ENCODE peak calls at places on chromosomes 13 and 19, in eight cellular contexts. L is stomach, B is adrenal gland, Y is breast epithelium, H is body of pancreas, N is heart left ventricle, U is esophagus muscularis mucosa, P is sigmoid colon. D is an unnamed sample.

GRCh38 chr13:113777311-113778260 is 18.6 kb downstream of the TMEM255B start:
- DNase-seq in L (no peak), B (no peak), Y (no peak), H (no peak), N (no peak), U (no peak), P (no peak), D (no peak)

GRCh38 chr13:29961036-29961685 is 110.7 kb upstream of the UBL3 start:
- DNase-seq in L (no peak), B (no peak), Y (no peak), H (no peak), N (no peak), U (no peak), P (no peak), D (no peak)

GRCh38 chr13:98203641-98204326 is 26.7 kb upstream of the RNF113B start:
- DNase-seq in L (no peak), B (no peak), Y (no peak), H (no peak), N (no peak), U (no peak), P (no peak), D (no peak)

GRCh38 chr19:18846862-18847515 is 15.2 kb downstream of the UPF1 start:
- DNase-seq in L (peak; percentile 80), B (peak; percentile 76), Y (peak; percentile 55), H (peak; percentile 81), N (peak; percentile 87), U (no peak), P (peak; percentile 91), D (no peak)

GRCh38 chr13:75347925-75348324 is 134.0 kb downstream of the TBC1D4 start:
- DNase-seq in L (no peak), B (no peak), Y (no peak), H (no peak), N (no peak), U (no peak), P (no peak), D (no peak)

GRCh38 chr13:84961023-84961422 is 838.2 kb downstream of the SLITRK6 start:
- DNase-seq in L (no peak), B (no peak), Y (no peak), H (no peak), N (no peak), U (no peak), P (no peak), D (no peak)

GRCh38 chr19:5340637-5341447 is at the start of gene PTPRS:
- DNase-seq in L (peak; percentile 77), B (peak; percentile 73), Y (peak; percentile 59), H (peak; percentile 80), N (peak; percentile 83), U (no peak), P (peak; percentile 88), D (no peak)

GRCh38 chr19:28793391-28794168 is 419.4 kb downstream of the UQCRFS1 start:
- DNase-seq in L (no peak), B (no peak), Y (no peak), H (no peak), N (peak; percentile 34), U (no peak), P (no peak), D (no peak)

GRCh38 chr19:6070179-6071102 is 39.9 kb downstream of the RFX2 start:
- DNase-seq in L (no peak), B (no peak), Y (peak; percentile 12), H (peak; percentile 0), N (no peak), U (peak; percentile 39), P (no peak), D (peak; percentile 60)

GRCh38 chr19:39858541-39858940 is 12.4 kb upstream of the FBL start:
- DNase-seq in L (peak; percentile 44), B (no peak), Y (no peak), H (no peak), N (no peak), U (no peak), P (peak; percentile 80), D (no peak)

GRCh38 chr19:48444129-48444932 is 1.5 kb upstream of the GRWD1 start:
- DNase-seq in L (no peak), B (peak; percentile 25), Y (no peak), H (no peak), N (no peak), U (no peak), P (no peak), D (no peak)

GRCh38 chr19:43957891-43958290 is 6.9 kb downstream of the ZNF221 start:
- DNase-seq in L (no peak), B (no peak), Y (no peak), H (no peak), N (no peak), U (no peak), P (no peak), D (no peak)

GRCh38 chr13:37929308-37929707 is 59.7 kb upstream of the TRPC4 start:
- DNase-seq in L (no peak), B (no peak), Y (no peak), H (no peak), N (no peak), U (no peak), P (no peak), D (no peak)

GRCh38 chr19:50173144-50173543 is 10.1 kb upstream of the IZUMO2 start:
- DNase-seq in L (peak; percentile 39), B (no peak), Y (no peak), H (no peak), N (no peak), U (no peak), P (no peak), D (no peak)

GRCh38 chr13:60837806-60838205 is 440.8 kb downstream of the TDRD3 start:
- DNase-seq in L (no peak), B (no peak), Y (no peak), H (no peak), N (no peak), U (no peak), P (no peak), D (no peak)

GRCh38 chr19:22605275-22606211 is 28.6 kb upstream of the ZNF492 start:
- DNase-seq in L (no peak), B (no peak), Y (no peak), H (no peak), N (no peak), U (peak; percentile 85), P (no peak), D (peak; percentile 65)

DNA sequence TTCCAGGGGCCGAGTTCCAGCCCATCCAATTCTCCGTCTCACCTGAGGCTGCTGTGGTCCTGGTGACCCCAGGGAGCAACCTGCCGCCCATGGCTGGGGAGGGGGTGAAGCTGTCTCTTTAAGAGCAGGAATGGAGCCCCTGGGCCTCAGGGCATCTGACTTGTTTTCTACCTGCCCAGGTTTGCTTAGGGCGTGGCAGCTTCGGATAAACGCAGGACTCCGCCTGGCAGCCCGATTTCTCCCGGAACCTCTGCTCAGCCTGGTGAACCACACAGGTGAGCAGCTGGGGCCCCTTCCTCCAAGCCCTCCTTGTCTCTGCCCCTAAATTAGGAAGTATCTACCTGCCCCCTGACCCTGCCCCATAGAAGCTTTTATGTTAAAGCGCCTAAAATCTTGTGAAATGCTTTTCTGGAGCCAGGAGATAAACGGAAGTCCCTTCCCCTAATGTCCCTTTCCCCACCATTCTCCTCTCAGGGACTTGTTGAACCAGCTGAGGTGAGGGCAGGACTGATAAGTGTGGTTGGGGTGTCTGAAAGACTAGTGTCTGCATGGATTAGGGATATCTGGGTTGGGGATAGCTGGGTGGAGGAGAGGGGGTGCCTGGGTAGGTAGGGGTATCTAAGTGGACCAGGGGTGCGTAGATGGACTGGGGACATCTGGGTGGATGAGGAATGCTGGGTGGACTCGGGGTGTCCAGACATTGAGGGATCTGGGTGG is 620 bp downstream of the FXYD3 start:
- DNase-seq in L (peak; percentile 85), B (no peak), Y (peak; percentile 69), H (peak; percentile 66), N (no peak), U (no peak), P (no peak), D (no peak)
- TF ChIP-seq POLR2A in L (peak; percentile 32), B (no peak), Y (no peak), H (peak; percentile 31), N (no peak), U (no peak), P (peak; percentile 35), D (no peak)

DNA sequence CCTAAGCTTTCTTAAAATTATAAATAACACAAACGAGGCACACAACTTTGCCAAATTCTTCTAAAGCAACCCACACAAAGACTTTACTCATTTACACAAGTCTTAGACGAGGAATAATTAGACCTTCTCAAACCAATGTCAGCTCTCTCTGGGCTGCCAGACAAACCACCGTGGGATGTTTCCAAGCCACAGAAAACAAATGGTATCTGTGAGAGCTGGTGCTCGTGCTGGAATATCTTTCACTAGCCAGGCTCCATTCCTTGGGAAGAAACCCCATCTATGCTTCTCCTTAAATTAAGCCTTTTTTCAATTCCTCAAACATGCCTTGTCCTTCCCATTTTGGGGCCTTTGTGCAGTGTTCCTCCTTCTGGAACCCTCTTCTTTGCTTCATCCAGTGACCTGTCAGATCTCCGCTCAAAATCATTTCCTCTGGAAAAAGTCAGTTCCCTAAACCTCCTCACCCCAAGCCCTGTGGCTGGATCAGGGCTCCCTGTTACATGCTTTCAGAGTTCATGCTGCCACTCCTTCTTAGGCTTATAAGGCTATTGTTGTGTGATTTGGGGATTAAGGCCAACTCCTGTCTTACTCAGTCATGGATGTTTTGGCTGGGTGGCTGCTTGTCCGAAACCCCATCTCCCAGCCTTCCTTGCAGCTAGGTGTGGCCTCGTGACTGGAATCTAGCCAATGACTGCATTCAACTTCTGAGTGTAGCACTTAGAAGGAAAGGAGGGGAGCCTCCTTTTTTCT is 64.2 kb upstream of the GTF2F2 start:
- DNase-seq in L (no peak), B (no peak), Y (peak; percentile 52), H (no peak), N (no peak), U (no peak), P (peak; percentile 81), D (no peak)
- H3K27ac ChIP-seq in L (peak overlapping the region; percentile 19), B (peak overlapping the region; percentile 20), Y (peak overlapping the region; percentile 84), H (no peak overlapping the region), N (no peak overlapping the region), U (peak overlapping the region; percentile 62), P (peak overlapping the region; percentile 79), D (peak overlapping the region; percentile 70)

GRCh38 chr19:1105873-1106840 is 2.4 kb downstream of the GPX4 start:
- DNase-seq in L (no peak), B (no peak), Y (no peak), H (no peak), N (no peak), U (no peak), P (no peak), D (no peak)
- TF ChIP-seq POLR2A in L (no peak), B (no peak), Y (no peak), H (no peak), N (no peak), U (no peak), P (no peak), D (no peak)

GRCh38 chr19:34136127-34136526 is 36.2 kb upstream of the LSM14A start:
- DNase-seq in L (no peak), B (no peak), Y (no peak), H (no peak), N (no peak), U (no peak), P (no peak), D (no peak)

GRCh38 chr19:34135401-34135800 is 36.9 kb upstream of the LSM14A start:
- DNase-seq in L (no peak), B (no peak), Y (no peak), H (peak; percentile 64), N (no peak), U (no peak), P (no peak), D (no peak)

GRCh38 chr19:34134190-34135032 is 37.9 kb upstream of the LSM14A start:
- DNase-seq in L (peak; percentile 92), B (peak; percentile 88), Y (peak; percentile 69), H (peak; percentile 89), N (peak; percentile 93), U (peak; percentile 95), P (peak; percentile 93), D (no peak)

GRCh38 chr19:34131100-34131499 is 41.2 kb upstream of the LSM14A start:
- DNase-seq in L (no peak), B (no peak), Y (no peak), H (no peak), N (no peak), U (no peak), P (no peak), D (no peak)

GRCh38 chr19:34135033-34135370 is 37.3 kb upstream of the LSM14A start:
- DNase-seq in L (no peak), B (no peak), Y (no peak), H (no peak), N (no peak), U (no peak), P (no peak), D (no peak)
- H3K27ac ChIP-seq in L (peak overlapping the region; percentile 91), B (peak overlapping the region; percentile 98), Y (peak overlapping the region; percentile 85), H (peak overlapping the region; percentile 87), N (peak overlapping the region; percentile 71), U (peak overlapping the region; percentile 89), P (peak overlapping the region; percentile 88), D (peak overlapping the region; percentile 94)